ENCODE peak calls at places on chromosomes 6 and 20, in nine cellular contexts. D, Q, F, A, J, H, Y, K and L are unnamed samples.

GRCh38 chr20:13883425-13883824 is 98.6 kb downstream of the NDUFAF5 start:
- DNase-seq in D (no peak), Q (no peak), F (no peak), A (no peak), J (no peak), H (no peak), Y (no peak), K (no peak), L (no peak)

GRCh38 chr6:5086294-5086890 is 1.3 kb downstream of the PPP1R3G start:
- DNase-seq in D (no peak), Q (no peak), F (no peak), A (no peak), J (no peak), H (peak), Y (no peak), K (no peak), L (no peak)

GRCh38 chr6:107652526-107653182 is 162.7 kb downstream of the SOBP start:
- DNase-seq in D (no peak), Q (no peak), F (no peak), A (no peak), J (no peak), H (no peak), Y (no peak), K (no peak), L (no peak)

GRCh38 chr20:15200139-15200538 is 862.7 kb upstream of the FLRT3 start:
- DNase-seq in D (no peak), Q (no peak), F (no peak), A (no peak), J (no peak), H (no peak), Y (no peak), K (no peak), L (no peak)

GRCh38 chr6:71403422-71404134 is 115.0 kb downstream of the OGFRL1 start:
- DNase-seq in D (no peak), Q (no peak), F (no peak), A (no peak), J (no peak), H (no peak), Y (peak), K (no peak), L (no peak)

GRCh38 chr6:139829557-139829956 is 455.1 kb upstream of the CITED2 start:
- DNase-seq in D (no peak), Q (no peak), F (no peak), A (no peak), J (no peak), H (no peak), Y (no peak), K (no peak), L (no peak)

GRCh38 chr20:40511478-40511877 is 177.6 kb downstream of the MAFB start:
- DNase-seq in D (no peak), Q (no peak), F (no peak), A (no peak), J (peak), H (no peak), Y (no peak), K (no peak), L (no peak)

GRCh38 chr20:3323398-3323797 is 84.1 kb downstream of the DNAAF9 start:
- DNase-seq in D (no peak), Q (no peak), F (no peak), A (no peak), J (no peak), H (no peak), Y (no peak), K (no peak), L (no peak)

GRCh38 chr20:46285740-46286139 is 22.6 kb downstream of the CDH22 start:
- DNase-seq in D (no peak), Q (no peak), F (no peak), A (no peak), J (no peak), H (no peak), Y (no peak), K (no peak), L (no peak)

GRCh38 chr20:33408313-33408712 is 7.0 kb upstream of the CDK5RAP1 start:
- DNase-seq in D (no peak), Q (peak), F (no peak), A (no peak), J (no peak), H (no peak), Y (no peak), K (no peak), L (no peak)

GRCh38 chr6:81751388-81752083 is 945 bp downstream of the TENT5A start:
- DNase-seq in D (peak), Q (no peak), F (no peak), A (peak), J (peak), H (peak), Y (peak), K (peak), L (no peak)

GRCh38 chr6:13574149-13574570 is 241 bp upstream of the SIRT5 start:
- DNase-seq in D (peak), Q (peak), F (peak), A (peak), J (peak), H (peak), Y (peak), K (peak), L (peak)

GRCh38 chr6:167786859-167787675 is 39.6 kb upstream of the AFDN start:
- DNase-seq in D (no peak), Q (no peak), F (no peak), A (no peak), J (no peak), H (no peak), Y (no peak), K (no peak), L (no peak)

GRCh38 chr20:3164763-3165410 is 5.2 kb upstream of the FASTKD5 start:
- DNase-seq in D (no peak), Q (no peak), F (no peak), A (no peak), J (no peak), H (no peak), Y (no peak), K (no peak), L (no peak)

GRCh38 chr6:163892814-163893561 is 478.5 kb downstream of the QKI start:
- DNase-seq in D (no peak), Q (no peak), F (no peak), A (no peak), J (no peak), H (peak), Y (no peak), K (no peak), L (no peak)

GRCh38 chr20:32336918-32337347 is 21.2 kb upstream of the ASXL1 start:
- DNase-seq in D (no peak), Q (peak), F (no peak), A (no peak), J (no peak), H (no peak), Y (peak), K (no peak), L (no peak)

GRCh38 chr6:170429457-170429856 is 122.9 kb downstream of the FAM120B start:
- DNase-seq in D (no peak), Q (no peak), F (no peak), A (no peak), J (no peak), H (peak), Y (peak), K (no peak), L (no peak)

GRCh38 chr6:156828280-156828703 is 51.1 kb downstream of the ARID1B start:
- DNase-seq in D (no peak), Q (no peak), F (no peak), A (no peak), J (no peak), H (no peak), Y (no peak), K (peak), L (peak)

GRCh38 chr20:1983311-1983710 is 10.5 kb downstream of the PDYN start:
- DNase-seq in D (no peak), Q (no peak), F (no peak), A (no peak), J (peak), H (no peak), Y (no peak), K (no peak), L (no peak)

GRCh38 chr6:36427781-36428345 is 14.8 kb downstream of the PXT1 start:
- DNase-seq in D (no peak), Q (no peak), F (no peak), A (no peak), J (no peak), H (no peak), Y (no peak), K (no peak), L (no peak)

GRCh38 chr6:10144772-10145171 is 270.1 kb downstream of the TFAP2A start:
- DNase-seq in D (no peak), Q (no peak), F (no peak), A (no peak), J (no peak), H (no peak), Y (no peak), K (no peak), L (no peak)

GRCh38 chr6:10138917-10139316 is 276.0 kb downstream of the TFAP2A start:
- DNase-seq in D (no peak), Q (no peak), F (no peak), A (no peak), J (no peak), H (no peak), Y (no peak), K (no peak), L (peak)

GRCh38 chr6:10140824-10141223 is 274.1 kb downstream of the TFAP2A start:
- DNase-seq in D (no peak), Q (no peak), F (no peak), A (no peak), J (no peak), H (no peak), Y (no peak), K (no peak), L (peak)

GRCh38 chr6:10140121-10140520 is 274.8 kb downstream of the TFAP2A start:
- DNase-seq in D (no peak), Q (no peak), F (no peak), A (no peak), J (no peak), H (no peak), Y (no peak), K (no peak), L (no peak)

GRCh38 chr6:10141756-10142443 is 273.0 kb downstream of the TFAP2A start:
- DNase-seq in D (no peak), Q (no peak), F (no peak), A (no peak), J (no peak), H (no peak), Y (no peak), K (no peak), L (no peak)
- H3K27ac ChIP-seq in D (no peak), Q (no peak), F (no peak), A (no peak), J (no peak), H (no peak), Y (no peak), K (no peak), L (peak)

DNA sequence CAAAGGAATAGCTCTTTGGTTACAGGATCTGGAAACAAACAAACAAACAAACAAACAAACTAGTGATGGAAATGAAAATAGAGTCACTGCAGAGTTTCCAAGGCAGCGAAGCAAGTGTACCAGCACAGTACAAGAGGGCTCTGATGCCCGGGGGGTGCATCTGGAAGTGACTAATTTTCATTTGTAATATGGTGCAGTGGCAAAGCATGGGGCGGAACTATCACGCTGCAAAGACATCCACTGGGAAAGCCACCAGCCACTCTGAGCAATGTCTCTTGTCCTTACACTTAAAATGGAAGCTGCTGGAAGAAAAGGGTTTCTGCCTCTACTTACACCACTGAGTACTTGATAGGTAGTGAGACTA is 44.4 kb upstream of the NEDD9 start:
- DNase-seq in D (no peak), Q (no peak), F (no peak), A (no peak), J (no peak), H (no peak), Y (no peak), K (no peak), L (no peak)
- H3K27ac ChIP-seq in D (no peak), Q (no peak), F (no peak), A (no peak), J (no peak), H (peak), Y (no peak), K (peak), L (peak)

GRCh38 chr6:21164768-21165326 is 428.7 kb upstream of the SOX4 start:
- DNase-seq in D (no peak), Q (no peak), F (no peak), A (no peak), J (no peak), H (no peak), Y (peak), K (no peak), L (no peak)
- H3K27ac ChIP-seq in D (no peak), Q (no peak), F (no peak), A (no peak), J (no peak), H (no peak), Y (peak), K (no peak), L (no peak)

GRCh38 chr6:26187981-26188635 is 100.9 kb downstream of the HFE start:
- DNase-seq in D (no peak), Q (no peak), F (no peak), A (no peak), J (no peak), H (peak), Y (no peak), K (no peak), L (no peak)
- H3K27ac ChIP-seq in D (peak), Q (no peak), F (peak), A (peak), J (peak), H (no peak), Y (peak), K (peak), L (peak)

GRCh38 chr6:155248021-155249001 is 15.5 kb upstream of the CLDN20 start:
- DNase-seq in D (no peak), Q (peak), F (no peak), A (peak), J (peak), H (peak), Y (peak), K (no peak), L (peak)
- H3K27ac ChIP-seq in D (no peak), Q (no peak), F (no peak), A (peak), J (peak), H (peak), Y (no peak), K (peak), L (peak)

DNA sequence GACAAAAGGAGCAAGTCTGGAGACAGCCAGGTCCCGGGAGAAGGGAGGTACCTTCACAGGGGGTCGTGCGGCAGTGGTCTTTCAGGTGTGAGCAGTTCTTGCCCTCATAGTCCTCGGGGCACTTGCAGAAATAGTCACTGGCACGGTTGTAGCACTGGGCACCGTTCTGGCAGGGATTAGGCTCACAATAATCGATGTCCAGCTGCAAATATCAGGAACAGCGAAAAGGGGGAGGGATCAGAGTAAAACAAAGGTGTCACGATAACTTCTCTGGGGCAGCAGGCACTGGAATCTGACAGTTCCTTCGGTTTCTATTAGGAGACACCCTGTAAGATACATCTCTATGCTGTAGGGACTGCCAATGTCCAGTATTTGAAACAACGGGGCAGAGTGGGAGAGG is 25.9 kb downstream of the JAG1 start:
- DNase-seq in D (no peak), Q (no peak), F (no peak), A (no peak), J (no peak), H (no peak), Y (no peak), K (peak), L (no peak)
- H3K27ac ChIP-seq in D (no peak), Q (no peak), F (no peak), A (no peak), J (peak), H (peak), Y (no peak), K (peak), L (peak)

DNA sequence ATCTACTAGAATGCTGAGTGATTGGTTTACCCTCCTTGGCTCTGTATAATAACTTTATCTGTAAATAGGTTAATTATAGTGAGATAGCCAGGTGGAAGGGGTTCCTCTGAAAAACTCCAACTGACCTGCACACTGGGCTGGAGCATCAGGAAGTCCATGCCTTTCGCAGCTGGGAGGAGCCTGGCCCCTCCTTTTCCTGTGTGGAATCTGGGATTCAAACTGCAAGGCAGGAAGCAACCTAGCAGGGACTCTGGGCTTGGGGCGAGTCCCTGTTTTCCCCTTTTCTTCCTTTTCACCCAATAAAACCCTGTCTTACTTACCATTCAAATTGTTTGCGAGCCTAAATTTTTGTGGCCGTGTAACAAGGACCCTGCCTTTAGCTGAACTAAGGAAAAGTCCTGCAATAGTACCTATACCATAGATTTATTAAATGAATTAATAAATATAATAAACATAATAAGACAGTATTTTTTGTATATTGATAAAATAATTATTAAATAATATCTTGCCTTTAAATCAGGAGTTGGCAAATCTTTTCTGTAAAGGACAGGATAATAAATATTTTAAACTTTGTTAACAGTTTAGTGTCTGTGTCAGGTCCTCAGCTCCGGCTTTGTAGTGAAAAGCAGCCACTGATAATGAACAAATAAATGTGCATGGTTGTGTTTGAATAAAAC is 406.2 kb upstream of the MMS22L start:
- DNase-seq in D (no peak), Q (no peak), F (no peak), A (no peak), J (no peak), H (no peak), Y (no peak), K (no peak), L (no peak)
- H3K27ac ChIP-seq in D (no peak), Q (no peak), F (no peak), A (no peak), J (no peak), H (no peak), Y (no peak), K (no peak), L (no peak)